ENCODE peak calls at places on chromosomes 2 and 18, in six cellular contexts. One of them, this sample, is unnamed.

GRCh38 chr2:194819367-194819766 is 837.7 kb upstream of the SLC39A10 start:
- DNase-seq in HCT116: no peak
- DNase-seq in H1: no peak
- DNase-seq in spleen: no peak
- DNase-seq in stomach: no peak
- DNase-seq in sigmoid colon: no peak
- DNase-seq in this sample: no peak

GRCh38 chr2:61906187-61906470 is 655 bp downstream of the COMMD1 start:
- DNase-seq in HCT116: no peak
- DNase-seq in H1: no peak
- DNase-seq in spleen: no peak
- DNase-seq in stomach: no peak
- DNase-seq in sigmoid colon: no peak
- DNase-seq in this sample: no peak

GRCh38 chr18:44796505-44797198 is 116.0 kb downstream of the SETBP1 start:
- DNase-seq in HCT116: no peak
- DNase-seq in H1: no peak
- DNase-seq in spleen: no peak
- DNase-seq in stomach: no peak
- DNase-seq in sigmoid colon: no peak
- DNase-seq in this sample: peak; percentile 67

GRCh38 chr2:133346654-133347053 is 221.6 kb downstream of the NCKAP5 start:
- DNase-seq in HCT116: no peak
- DNase-seq in H1: no peak
- DNase-seq in spleen: no peak
- DNase-seq in stomach: no peak
- DNase-seq in sigmoid colon: no peak
- DNase-seq in this sample: no peak

GRCh38 chr2:113966832-113967231 is 76.9 kb downstream of the ACTR3 start:
- DNase-seq in HCT116: no peak
- DNase-seq in H1: no peak
- DNase-seq in spleen: no peak
- DNase-seq in stomach: no peak
- DNase-seq in sigmoid colon: no peak
- DNase-seq in this sample: peak; percentile 28

GRCh38 chr18:34576622-34577021 is 133.5 kb upstream of the DTNA start:
- DNase-seq in HCT116: no peak
- DNase-seq in H1: no peak
- DNase-seq in spleen: no peak
- DNase-seq in stomach: no peak
- DNase-seq in sigmoid colon: no peak
- DNase-seq in this sample: no peak

GRCh38 chr2:63440612-63441011 is 147.7 kb downstream of the WDPCP start:
- DNase-seq in HCT116: no peak
- DNase-seq in H1: no peak
- DNase-seq in spleen: no peak
- DNase-seq in stomach: no peak
- DNase-seq in sigmoid colon: no peak
- DNase-seq in this sample: no peak

GRCh38 chr2:195407782-195408181 is 249.2 kb upstream of the SLC39A10 start:
- DNase-seq in HCT116: no peak
- DNase-seq in H1: no peak
- DNase-seq in spleen: no peak
- DNase-seq in stomach: no peak
- DNase-seq in sigmoid colon: no peak
- DNase-seq in this sample: no peak

GRCh38 chr18:13220326-13220991 is 1.9 kb downstream of the LDLRAD4 start:
- DNase-seq in HCT116: no peak
- DNase-seq in H1: no peak
- DNase-seq in spleen: no peak
- DNase-seq in stomach: peak; percentile 45
- DNase-seq in sigmoid colon: no peak
- DNase-seq in this sample: no peak

GRCh38 chr18:55510809-55511208 is 77.2 kb downstream of the TCF4 start:
- DNase-seq in HCT116: no peak
- DNase-seq in H1: no peak
- DNase-seq in spleen: no peak
- DNase-seq in stomach: no peak
- DNase-seq in sigmoid colon: no peak
- DNase-seq in this sample: peak; percentile 11

GRCh38 chr2:239724194-239724849 is 300.8 kb downstream of the NDUFA10 start:
- DNase-seq in HCT116: no peak
- DNase-seq in H1: no peak
- DNase-seq in spleen: peak; percentile 50
- DNase-seq in stomach: peak; percentile 16
- DNase-seq in sigmoid colon: peak; percentile 39
- DNase-seq in this sample: no peak

GRCh38 chr2:109174626-109175349 is 45.8 kb downstream of the SH3RF3 start:
- DNase-seq in HCT116: no peak
- DNase-seq in H1: no peak
- DNase-seq in spleen: no peak
- DNase-seq in stomach: no peak
- DNase-seq in sigmoid colon: no peak
- DNase-seq in this sample: no peak

GRCh38 chr2:9554841-9555337 is 741 bp downstream of the ADAM17 start:
- DNase-seq in HCT116: no peak
- DNase-seq in H1: no peak
- DNase-seq in spleen: no peak
- DNase-seq in stomach: no peak
- DNase-seq in sigmoid colon: no peak
- DNase-seq in this sample: peak; percentile 23

GRCh38 chr2:99864561-99865216 is 277.7 kb downstream of the AFF3 start:
- DNase-seq in HCT116: no peak
- DNase-seq in H1: no peak
- DNase-seq in spleen: no peak
- DNase-seq in stomach: no peak
- DNase-seq in sigmoid colon: no peak
- DNase-seq in this sample: no peak

GRCh38 chr2:239383036-239383795 is 17.6 kb downstream of the HDAC4 start:
- DNase-seq in HCT116: no peak
- DNase-seq in H1: no peak
- DNase-seq in spleen: peak; percentile 51
- DNase-seq in stomach: no peak
- DNase-seq in sigmoid colon: peak; percentile 48
- DNase-seq in this sample: no peak

GRCh38 chr2:128779301-128780095 is 460.8 kb upstream of the HS6ST1 start:
- DNase-seq in HCT116: no peak
- DNase-seq in H1: peak; percentile 36
- DNase-seq in spleen: peak; percentile 47
- DNase-seq in stomach: no peak
- DNase-seq in sigmoid colon: peak; percentile 29
- DNase-seq in this sample: no peak

GRCh38 chr2:166074430-166074829 is 53.4 kb downstream of the SCN1A start:
- DNase-seq in HCT116: no peak
- DNase-seq in H1: no peak
- DNase-seq in spleen: no peak
- DNase-seq in stomach: no peak
- DNase-seq in sigmoid colon: no peak
- DNase-seq in this sample: no peak

GRCh38 chr18:47730795-47731194 is 199.7 kb downstream of the SMAD2 start:
- DNase-seq in HCT116: no peak
- DNase-seq in H1: no peak
- DNase-seq in spleen: peak; percentile 33
- DNase-seq in stomach: no peak
- DNase-seq in sigmoid colon: peak; percentile 34
- DNase-seq in this sample: no peak

DNA sequence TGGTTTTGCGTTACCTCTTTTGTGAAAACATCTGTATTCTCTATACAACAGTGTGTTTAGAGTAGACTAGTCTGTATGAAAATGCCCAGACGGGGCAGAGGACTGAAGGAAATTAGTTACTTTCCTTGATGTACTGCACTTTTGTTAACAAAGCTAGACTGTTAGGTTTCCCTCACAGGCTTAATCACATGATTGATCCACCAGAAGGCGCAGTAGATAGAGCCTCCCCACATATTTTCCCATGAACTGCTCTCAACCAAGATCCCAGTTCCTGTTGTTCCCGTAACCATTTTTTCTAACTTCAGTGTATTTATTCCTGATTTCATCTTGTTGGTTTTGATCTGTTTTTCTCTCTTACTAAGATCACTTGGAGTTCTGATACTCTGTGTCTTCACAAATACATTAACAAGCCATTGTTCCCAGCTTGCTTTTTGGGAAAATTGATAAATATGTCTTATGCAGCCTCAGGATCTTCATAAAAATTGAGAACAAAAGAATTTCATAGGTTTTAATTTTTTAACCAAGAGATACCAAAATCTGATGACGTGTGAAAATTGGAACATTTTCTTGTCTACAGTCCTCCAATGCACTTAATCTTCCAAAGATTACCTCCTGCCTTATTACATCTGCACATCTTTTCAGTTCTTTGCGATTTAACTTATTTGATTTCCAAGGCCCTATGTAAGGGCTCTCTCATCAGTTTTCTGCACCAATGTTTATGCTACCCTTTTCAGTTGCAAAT is 2.9 kb downstream of the MRPL35 start:
- DNase-seq in HCT116: no peak
- DNase-seq in H1: no peak
- DNase-seq in spleen: no peak
- DNase-seq in stomach: no peak
- DNase-seq in sigmoid colon: no peak
- DNase-seq in this sample: no peak
- TF ChIP-seq CTCF in HCT116: no peak
- TF ChIP-seq CTCF in H1: no peak
- TF ChIP-seq CTCF in spleen: no peak
- TF ChIP-seq CTCF in stomach: no peak
- TF ChIP-seq CTCF in sigmoid colon: no peak
- TF ChIP-seq CTCF in this sample: no peak

DNA sequence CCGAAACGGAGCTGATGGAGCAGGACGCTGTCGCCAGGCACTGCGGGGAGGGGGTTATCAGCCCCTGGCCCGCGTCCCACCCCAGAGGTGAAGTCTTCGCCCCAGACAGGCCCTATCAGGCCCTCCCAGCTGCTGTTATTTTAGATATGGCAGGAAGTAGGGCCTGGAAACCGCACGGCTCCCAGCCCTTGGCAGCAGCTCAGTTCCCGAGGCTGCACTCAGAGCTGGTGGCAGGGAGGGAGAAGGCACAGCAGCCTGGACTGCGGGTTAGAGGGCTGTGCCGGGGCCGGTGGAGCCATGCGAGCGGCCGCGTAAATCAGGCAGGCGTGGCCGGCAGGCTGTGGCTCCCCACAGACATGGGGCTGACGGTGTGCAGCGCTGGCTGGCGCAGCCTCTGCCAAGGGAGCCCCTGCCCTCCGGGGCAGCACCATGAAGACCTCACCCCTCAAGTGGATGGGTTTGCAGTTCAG is 111.4 kb downstream of the NFATC1 start:
- DNase-seq in HCT116: no peak
- DNase-seq in H1: no peak
- DNase-seq in spleen: peak; percentile 88
- DNase-seq in stomach: peak; percentile 69
- DNase-seq in sigmoid colon: peak; percentile 88
- DNase-seq in this sample: peak; percentile 42
- H3K4me3 ChIP-seq in HCT116: no peak overlapping the region
- H3K4me3 ChIP-seq in H1: no peak overlapping the region
- H3K4me3 ChIP-seq in spleen: peak overlapping the region; percentile 25
- H3K4me3 ChIP-seq in stomach: peak overlapping the region; percentile 36
- H3K4me3 ChIP-seq in sigmoid colon: peak overlapping the region; percentile 44
- H3K4me3 ChIP-seq in this sample: no peak overlapping the region

GRCh38 chr2:68294187-68294586 is 25.6 kb downstream of the CNRIP1 start:
- DNase-seq in HCT116: no peak
- DNase-seq in H1: no peak
- DNase-seq in spleen: no peak
- DNase-seq in stomach: no peak
- DNase-seq in sigmoid colon: no peak
- DNase-seq in this sample: no peak

GRCh38 chr2:68292108-68292710 is 27.5 kb downstream of the CNRIP1 start:
- DNase-seq in HCT116: peak; percentile 24
- DNase-seq in H1: no peak
- DNase-seq in spleen: no peak
- DNase-seq in stomach: no peak
- DNase-seq in sigmoid colon: no peak
- DNase-seq in this sample: peak; percentile 35

GRCh38 chr2:68294913-68295312 is 24.8 kb downstream of the CNRIP1 start:
- DNase-seq in HCT116: no peak
- DNase-seq in H1: no peak
- DNase-seq in spleen: no peak
- DNase-seq in stomach: no peak
- DNase-seq in sigmoid colon: no peak
- DNase-seq in this sample: no peak

GRCh38 chr2:68293024-68293423 is 26.7 kb downstream of the CNRIP1 start:
- DNase-seq in HCT116: no peak
- DNase-seq in H1: no peak
- DNase-seq in spleen: no peak
- DNase-seq in stomach: no peak
- DNase-seq in sigmoid colon: no peak
- DNase-seq in this sample: no peak

DNA sequence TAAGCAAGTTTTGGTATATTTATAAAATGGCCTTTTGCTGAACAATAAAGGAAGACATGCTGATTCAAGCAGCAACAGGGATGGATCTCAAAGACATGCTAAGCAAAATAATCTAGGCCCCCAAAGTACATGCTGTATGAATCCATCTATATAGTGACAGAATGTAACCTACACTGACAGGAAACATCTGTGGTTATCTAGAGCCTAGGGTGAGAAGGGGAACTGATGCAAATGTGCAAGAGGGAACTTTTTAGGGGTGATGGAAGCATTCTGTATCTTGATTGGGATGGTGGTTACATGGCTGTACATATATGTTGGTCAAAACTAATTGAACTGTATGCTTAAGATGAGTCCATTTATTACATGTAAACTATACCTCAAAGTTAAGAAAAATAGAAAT is 24.2 kb downstream of the CNRIP1 start:
- DNase-seq in HCT116: no peak
- DNase-seq in H1: no peak
- DNase-seq in spleen: no peak
- DNase-seq in stomach: no peak
- DNase-seq in sigmoid colon: no peak
- DNase-seq in this sample: no peak
- TF ChIP-seq POLR2A in HCT116: no peak
- TF ChIP-seq POLR2A in H1: no peak
- TF ChIP-seq POLR2A in spleen: no peak
- TF ChIP-seq POLR2A in stomach: no peak
- TF ChIP-seq POLR2A in sigmoid colon: no peak
- TF ChIP-seq POLR2A in this sample: no peak

DNA sequence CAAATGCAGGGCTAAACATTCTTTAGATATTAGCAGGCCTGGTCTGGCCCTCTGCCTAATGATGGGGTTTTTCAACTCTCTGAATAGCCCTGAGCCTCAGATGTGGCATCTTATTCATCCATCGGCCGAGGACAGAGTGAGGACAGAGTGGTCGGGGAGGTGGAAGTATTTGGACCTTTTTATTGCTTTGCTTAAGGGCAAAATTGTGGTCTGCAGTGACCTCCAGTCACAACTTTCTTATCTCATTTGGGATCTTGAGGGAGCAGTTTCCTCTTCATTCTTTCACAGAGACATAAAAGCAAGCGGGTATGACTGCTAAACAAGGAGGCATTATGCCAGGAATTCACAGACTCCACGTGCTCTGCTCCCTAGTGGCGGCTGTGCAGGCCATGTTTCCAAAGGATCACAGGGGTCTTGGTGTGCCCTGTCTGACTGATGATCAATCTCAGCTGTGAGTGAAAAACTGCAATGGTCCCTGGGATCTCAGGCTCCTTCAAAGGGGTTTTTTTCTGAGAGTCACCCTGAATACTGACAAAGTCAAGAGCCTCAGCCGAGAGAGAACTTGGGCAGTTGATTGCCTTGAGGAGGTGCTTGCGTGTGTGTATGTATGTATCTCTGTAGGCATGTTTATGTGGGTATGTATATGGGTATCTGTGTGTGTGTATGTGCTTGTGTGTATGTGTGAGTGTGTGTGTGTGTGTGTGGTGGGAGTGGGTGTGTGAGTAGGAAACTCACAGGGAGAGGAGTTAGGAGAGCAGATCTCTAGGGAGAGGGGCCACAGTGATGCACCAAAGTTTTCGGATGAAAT is 47.6 kb downstream of the RAPGEF4 start:
- DNase-seq in HCT116: peak; percentile 62
- DNase-seq in H1: no peak
- DNase-seq in spleen: no peak
- DNase-seq in stomach: no peak
- DNase-seq in sigmoid colon: no peak
- DNase-seq in this sample: peak; percentile 29
- TF ChIP-seq CTCF in HCT116: peak; percentile 29
- TF ChIP-seq CTCF in H1: peak; percentile 21
- TF ChIP-seq CTCF in spleen: no peak
- TF ChIP-seq CTCF in stomach: no peak
- TF ChIP-seq CTCF in sigmoid colon: no peak
- TF ChIP-seq CTCF in this sample: no peak